ENCODE peak calls at places on chromosomes 4 and X, in five cellular contexts. One of them, this sample, is unnamed.
A peak's percentile ranks its signal among the peaks of the same experiment; 100 is the strongest.

GRCh38 chr4:46503739-46504138 is 113.8 kb upstream of the GABRA2 start:
- DNase-seq in mesenchymal stem cell: peak; percentile 56
- DNase-seq in IMR-90: no peak
- DNase-seq in H9: no peak
- DNase-seq in H1: no peak
- DNase-seq in this sample: no peak

GRCh38 chrX:20372533-20372932 is 105.8 kb upstream of the RPS6KA3 start:
- DNase-seq in mesenchymal stem cell: peak; percentile 49
- DNase-seq in IMR-90: no peak
- DNase-seq in H9: no peak
- DNase-seq in H1: no peak
- DNase-seq in this sample: no peak

GRCh38 chrX:131791608-131792355 is 231.3 kb upstream of the STK26 start:
- DNase-seq in mesenchymal stem cell: no peak
- DNase-seq in IMR-90: peak; percentile 10
- DNase-seq in H9: no peak
- DNase-seq in H1: no peak
- DNase-seq in this sample: no peak

GRCh38 chr4:143336828-143337599 is at the start of gene GAB1:
- DNase-seq in mesenchymal stem cell: peak; percentile 92
- DNase-seq in IMR-90: peak; percentile 80
- DNase-seq in H9: peak; percentile 85
- DNase-seq in H1: peak; percentile 81
- DNase-seq in this sample: peak; percentile 79

GRCh38 chrX:137212078-137212632 is 178.4 kb upstream of the GPR101 start:
- DNase-seq in mesenchymal stem cell: no peak
- DNase-seq in IMR-90: no peak
- DNase-seq in H9: no peak
- DNase-seq in H1: no peak
- DNase-seq in this sample: no peak

GRCh38 chr4:151484396-151485102 is 75.6 kb downstream of the FHIP1A start:
- DNase-seq in mesenchymal stem cell: peak; percentile 69
- DNase-seq in IMR-90: peak; percentile 77
- DNase-seq in H9: peak; percentile 61
- DNase-seq in H1: no peak
- DNase-seq in this sample: peak; percentile 2

GRCh38 chrX:74449322-74449936 is 28.1 kb downstream of the SLC16A2 start:
- DNase-seq in mesenchymal stem cell: no peak
- DNase-seq in IMR-90: peak; percentile 6
- DNase-seq in H9: no peak
- DNase-seq in H1: no peak
- DNase-seq in this sample: no peak

GRCh38 chrX:71225661-71226060 is 2.6 kb downstream of the GJB1 start:
- DNase-seq in mesenchymal stem cell: peak; percentile 3
- DNase-seq in IMR-90: no peak
- DNase-seq in H9: no peak
- DNase-seq in H1: no peak
- DNase-seq in this sample: no peak

GRCh38 chrX:41666251-41666650 is 22.5 kb upstream of the GPR34 start:
- DNase-seq in mesenchymal stem cell: no peak
- DNase-seq in IMR-90: peak; percentile 36
- DNase-seq in H9: no peak
- DNase-seq in H1: no peak
- DNase-seq in this sample: no peak

GRCh38 chr4:128854433-128854832 is 44.9 kb downstream of the JADE1 start:
- DNase-seq in mesenchymal stem cell: peak; percentile 75
- DNase-seq in IMR-90: peak; percentile 56
- DNase-seq in H9: no peak
- DNase-seq in H1: no peak
- DNase-seq in this sample: no peak

DNA sequence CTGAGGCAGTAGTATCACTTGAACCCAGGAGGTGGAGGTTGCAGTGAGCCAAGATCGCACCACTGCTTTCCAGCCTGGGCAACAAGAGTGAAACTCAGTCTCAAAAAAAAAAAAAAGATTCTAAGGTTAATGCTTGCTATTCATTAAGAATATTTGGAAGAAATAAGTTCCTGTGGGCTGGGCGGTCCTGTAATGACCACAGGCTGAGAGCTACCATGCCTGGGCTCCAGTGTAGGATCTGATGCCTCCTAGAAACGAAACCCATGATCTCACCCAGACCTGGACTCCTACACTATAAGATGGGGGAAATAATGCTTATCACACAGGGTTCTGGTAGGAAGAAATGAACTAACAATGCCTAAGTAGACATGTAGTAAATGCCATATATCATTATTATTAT is 17.8 kb downstream of the TMEM192 start:
- DNase-seq in mesenchymal stem cell: no peak
- DNase-seq in IMR-90: no peak
- DNase-seq in H9: no peak
- DNase-seq in H1: no peak
- DNase-seq in this sample: no peak
- H4K91ac ChIP-seq in mesenchymal stem cell: no peak overlapping the region
- H4K91ac ChIP-seq in IMR-90: no peak overlapping the region
- H4K91ac ChIP-seq in H9: no peak overlapping the region
- H4K91ac ChIP-seq in H1: no peak overlapping the region
- H4K91ac ChIP-seq in this sample: no peak overlapping the region

GRCh38 chr4:117796677-117797076 is 237.6 kb upstream of the NDST3 start:
- DNase-seq in mesenchymal stem cell: no peak
- DNase-seq in IMR-90: no peak
- DNase-seq in H9: no peak
- DNase-seq in H1: no peak
- DNase-seq in this sample: no peak
- H4K8ac ChIP-seq in mesenchymal stem cell: no peak overlapping the region
- H4K8ac ChIP-seq in IMR-90: no peak overlapping the region
- H4K8ac ChIP-seq in H9: no peak overlapping the region
- H4K8ac ChIP-seq in H1: no peak overlapping the region
- H4K8ac ChIP-seq in this sample: no peak overlapping the region

DNA sequence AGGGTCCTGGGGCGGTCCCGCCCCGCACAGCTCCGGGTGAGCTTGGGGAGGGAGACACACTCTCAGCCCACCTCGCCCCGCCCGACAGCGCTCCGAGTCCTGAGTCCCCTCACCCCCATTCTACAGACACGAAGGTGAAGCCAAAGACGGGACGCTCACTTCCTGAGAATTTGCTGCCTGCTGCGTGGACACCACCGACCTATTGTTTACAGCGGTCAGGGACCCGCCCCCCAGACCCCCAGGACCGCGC is 796 bp upstream of the ZNF141 start:
- DNase-seq in mesenchymal stem cell: no peak
- DNase-seq in IMR-90: no peak
- DNase-seq in H9: no peak
- DNase-seq in H1: no peak
- DNase-seq in this sample: no peak
- H4K91ac ChIP-seq in mesenchymal stem cell: peak overlapping the region; percentile 1
- H4K91ac ChIP-seq in IMR-90: no peak overlapping the region
- H4K91ac ChIP-seq in H9: no peak overlapping the region
- H4K91ac ChIP-seq in H1: no peak overlapping the region
- H4K91ac ChIP-seq in this sample: no peak overlapping the region

GRCh38 chr4:152937280-152937534 is 1.1 kb downstream of the FHDC1 start:
- DNase-seq in mesenchymal stem cell: no peak
- DNase-seq in IMR-90: no peak
- DNase-seq in H9: no peak
- DNase-seq in H1: no peak
- DNase-seq in this sample: no peak
- H4K8ac ChIP-seq in mesenchymal stem cell: no peak overlapping the region
- H4K8ac ChIP-seq in IMR-90: no peak overlapping the region
- H4K8ac ChIP-seq in H9: no peak overlapping the region
- H4K8ac ChIP-seq in H1: peak overlapping the region; percentile 98
- H4K8ac ChIP-seq in this sample: no peak overlapping the region

This sample was measured in neuronal stem cell.